ENCODE peak calls at places on chromosomes 13 and 19, in seven cellular contexts. Y is fibroblast of lung, K is astrocyte of the spinal cord, X is RWPE1, J is mucosa of descending colon, G is chondrocyte, Z is AG04449. W is an unnamed sample.

GRCh38 chr13:112012004-112012704 is 54.8 kb upstream of the SOX1 start:
- DNase-seq in J (no peak), Y (no peak), X (no peak), K (no peak), Z (no peak), G (no peak), W (no peak)

GRCh38 chr19:44719262-44719701 is 20.3 kb downstream of the CEACAM16 start:
- DNase-seq in K (no peak), Y (no peak), G (no peak), X (no peak), J (no peak), Z (no peak), W (no peak)

GRCh38 chr19:55447421-55448174 is 4.5 kb upstream of the SHISA7 start:
- DNase-seq in Z (no peak), K (peak), Y (no peak), J (no peak), G (no peak), X (peak), W (no peak)

GRCh38 chr19:48678201-48678600 is 5.4 kb upstream of the NTN5 start:
- DNase-seq in Y (no peak), K (no peak), Z (no peak), X (no peak), G (no peak), J (peak), W (no peak)

GRCh38 chr13:99310382-99311031 is 3.3 kb upstream of the GPR183 start:
- DNase-seq in Z (peak), K (peak), Y (peak), G (no peak), J (no peak), X (no peak), W (no peak)

GRCh38 chr13:22316494-22317025 is 645.7 kb downstream of the FGF9 start:
- DNase-seq in J (no peak), X (no peak), K (no peak), Y (no peak), G (no peak), Z (no peak), W (no peak)

GRCh38 chr19:33498391-33499000 is 23.1 kb downstream of the PEPD start:
- DNase-seq in K (no peak), X (no peak), Z (no peak), Y (no peak), J (no peak), G (peak), W (no peak)

GRCh38 chr19:13100031-13100588 is 2.5 kb downstream of the LYL1 start:
- DNase-seq in Y (peak), X (no peak), J (no peak), K (no peak), Z (no peak), G (no peak), W (no peak)

GRCh38 chr13:35764359-35765015 is 288.0 kb upstream of the MAB21L1 start:
- DNase-seq in Y (peak), X (no peak), Z (peak), G (no peak), J (no peak), K (peak), W (no peak)

GRCh38 chr13:91174886-91175501 is 172.5 kb upstream of the MIR17HG start:
- DNase-seq in J (no peak), Z (no peak), Y (peak), G (peak), K (no peak), X (no peak), W (no peak)

GRCh38 chr13:47046706-47047105 is 149.9 kb upstream of the HTR2A start:
- DNase-seq in X (no peak), G (no peak), Y (no peak), J (no peak), Z (no peak), K (no peak), W (no peak)

GRCh38 chr19:47704024-47704423 is 9.2 kb upstream of the EHD2 start:
- DNase-seq in G (no peak), J (no peak), K (peak), Y (peak), Z (no peak), X (no peak), W (no peak)

GRCh38 chr13:49315036-49315565 is 67.4 kb downstream of the CDADC1 start:
- DNase-seq in K (peak), J (no peak), Y (peak), X (no peak), Z (no peak), G (no peak), W (no peak)

GRCh38 chr13:51542358-51542972 is 41.8 kb upstream of the WDFY2 start:
- DNase-seq in X (no peak), J (no peak), Y (no peak), Z (no peak), G (no peak), K (no peak), W (no peak)

GRCh38 chr19:13729859-13730258 is 34.5 kb upstream of the MRI1 start:
- DNase-seq in Z (peak), G (no peak), K (peak), Y (peak), J (no peak), X (no peak), W (no peak)

GRCh38 chr19:39951686-39952085 is 17.3 kb upstream of the FCGBP start:
- DNase-seq in J (no peak), X (peak), Y (peak), G (no peak), Z (no peak), K (peak), W (no peak)

GRCh38 chr19:5891938-5892771 is 11.4 kb downstream of the NDUFA11 start:
- DNase-seq in J (no peak), Y (peak), X (no peak), Z (no peak), K (peak), G (no peak), W (no peak)

GRCh38 chr19:18879579-18880373 is 16.2 kb downstream of the CERS1 start:
- DNase-seq in J (peak), Y (no peak), Z (no peak), G (no peak), X (peak), K (no peak), W (no peak)

GRCh38 chr19:36420961-36421748 is 2.7 kb upstream of the ZFP82 start:
- DNase-seq in Y (peak), K (peak), J (no peak), Z (no peak), G (no peak), X (no peak), W (no peak)

GRCh38 chr13:99686157-99686572 is 184.9 kb downstream of the TM9SF2 start:
- DNase-seq in G (no peak), Y (peak), Z (no peak), K (peak), X (no peak), J (peak), W (no peak)

GRCh38 chr13:113863511-113864302 is at the start of gene GAS6:
- DNase-seq in Y (peak), K (peak), Z (no peak), G (no peak), X (peak), J (peak), W (peak)

GRCh38 chr19:31352782-31353651 is 3.8 kb upstream of the TSHZ3 start:
- DNase-seq in Y (no peak), G (no peak), K (no peak), Z (no peak), J (no peak), X (no peak), W (no peak)

GRCh38 chr19:31354919-31355318 is 5.7 kb upstream of the TSHZ3 start:
- DNase-seq in X (no peak), Z (no peak), K (no peak), Y (no peak), G (no peak), J (no peak), W (no peak)

GRCh38 chr19:31354316-31354715 is 5.1 kb upstream of the TSHZ3 start:
- DNase-seq in Z (no peak), X (no peak), Y (no peak), G (no peak), J (no peak), K (no peak), W (no peak)

GRCh38 chr19:31352296-31352781 is 3.1 kb upstream of the TSHZ3 start:
- DNase-seq in G (no peak), J (no peak), Z (no peak), X (no peak), Y (no peak), K (no peak), W (no peak)

GRCh38 chr19:31353826-31354225 is 4.6 kb upstream of the TSHZ3 start:
- DNase-seq in G (no peak), X (no peak), Y (no peak), K (no peak), J (no peak), Z (no peak), W (no peak)
- TF ChIP-seq CTCF in G (no peak), X (no peak), Y (no peak), K (no peak), J (no peak), Z (no peak), W (no peak)

GRCh38 chr13:27186295-27186694 is 14.7 kb upstream of the USP12 start:
- DNase-seq in X (peak), K (no peak), G (no peak), J (no peak), Z (no peak), Y (no peak), W (no peak)

GRCh38 chr13:27182844-27183497 is 11.4 kb upstream of the USP12 start:
- DNase-seq in Y (peak), Z (no peak), J (no peak), X (no peak), G (no peak), K (peak), W (no peak)

GRCh38 chr13:27182054-27182453 is 10.4 kb upstream of the USP12 start:
- DNase-seq in J (no peak), Z (no peak), K (no peak), Y (no peak), X (no peak), G (no peak), W (no peak)

GRCh38 chr13:27188239-27188638 is 16.6 kb upstream of the USP12 start:
- DNase-seq in J (no peak), Z (no peak), K (no peak), G (no peak), X (no peak), Y (no peak), W (no peak)

DNA sequence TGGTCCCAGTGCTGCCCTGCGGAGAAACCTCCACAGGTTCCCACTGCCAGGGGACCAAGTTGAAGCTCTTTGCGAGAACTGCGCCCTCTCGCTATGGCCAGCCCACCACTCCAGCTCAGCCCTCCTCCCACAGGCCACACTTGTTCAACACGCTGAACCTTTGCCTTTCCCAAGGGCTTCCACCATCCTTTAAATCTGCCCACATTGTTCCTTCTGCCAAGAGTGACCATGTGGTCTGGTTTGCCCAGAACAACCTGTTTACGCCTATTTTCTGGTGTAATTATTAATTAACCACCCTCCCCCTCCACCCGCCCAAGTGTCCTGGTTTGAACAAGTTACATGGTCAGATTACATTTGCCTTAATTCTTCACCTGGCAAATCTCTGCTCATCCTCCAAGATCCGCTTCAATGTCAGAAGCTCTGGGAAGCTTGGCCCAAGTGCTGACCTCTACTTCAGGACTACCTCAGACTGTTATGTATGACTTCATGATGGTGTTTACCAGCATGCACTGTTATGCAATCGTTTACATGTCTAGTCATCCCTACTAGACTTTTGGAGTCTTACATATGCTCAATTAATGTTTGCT is 12.0 kb upstream of the USP12 start:
- DNase-seq in Z (no peak), J (no peak), X (no peak), K (no peak), Y (peak), G (no peak), W (no peak)
- TF ChIP-seq CTCF in Z (no peak), J (no peak), X (no peak), K (no peak), Y (no peak), G (no peak), W (no peak)

GRCh38 chr13:21061077-21061945 is at the start of gene LATS2:
- DNase-seq in Z (peak), K (peak), Y (peak), X (peak), J (peak), G (peak), W (peak)
- TF ChIP-seq CTCF in Z (peak), K (peak), Y (peak), X (peak), J (no peak), G (peak), W (peak)

DNA sequence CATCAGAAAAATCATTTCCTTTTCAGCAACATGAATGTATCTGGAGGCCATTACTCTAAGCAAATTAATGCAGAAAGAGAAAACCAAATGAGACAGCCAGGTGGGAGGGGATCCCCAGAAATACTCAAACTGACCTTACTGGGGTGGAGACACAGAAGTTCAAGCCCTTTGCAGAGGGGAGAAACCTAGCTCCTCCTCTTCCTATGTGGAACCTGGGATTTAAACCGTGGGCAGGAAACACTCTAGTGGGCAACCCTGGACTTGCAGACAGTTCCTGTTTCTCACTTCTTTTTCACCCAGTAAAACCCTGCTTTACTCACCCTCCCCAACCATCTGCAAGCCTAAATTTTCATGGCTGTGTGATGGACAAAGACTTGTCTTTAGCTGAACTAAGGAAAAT is 61.3 kb downstream of the SLITRK6 start:
- DNase-seq in K (no peak), G (no peak), J (no peak), X (no peak), Z (no peak), Y (no peak), W (no peak)
- TF ChIP-seq CTCF in K (no peak), G (peak), J (no peak), X (no peak), Z (no peak), Y (no peak), W (no peak)

GRCh38 chr13:106520205-106521004 is 15.1 kb downstream of the EFNB2 start:
- DNase-seq in Y (no peak), K (peak), X (no peak), G (no peak), Z (no peak), J (no peak), W (no peak)
- TF ChIP-seq CTCF in Y (peak), K (peak), X (no peak), G (peak), Z (peak), J (no peak), W (peak)

GRCh38 chr13:65926750-65927171 is 1303.4 kb downstream of the PCDH9 start:
- DNase-seq in Y (no peak), Z (no peak), J (no peak), K (no peak), G (no peak), X (no peak), W (no peak)
- TF ChIP-seq CTCF in Y (peak), Z (peak), J (no peak), K (peak), G (peak), X (no peak), W (peak)

DNA sequence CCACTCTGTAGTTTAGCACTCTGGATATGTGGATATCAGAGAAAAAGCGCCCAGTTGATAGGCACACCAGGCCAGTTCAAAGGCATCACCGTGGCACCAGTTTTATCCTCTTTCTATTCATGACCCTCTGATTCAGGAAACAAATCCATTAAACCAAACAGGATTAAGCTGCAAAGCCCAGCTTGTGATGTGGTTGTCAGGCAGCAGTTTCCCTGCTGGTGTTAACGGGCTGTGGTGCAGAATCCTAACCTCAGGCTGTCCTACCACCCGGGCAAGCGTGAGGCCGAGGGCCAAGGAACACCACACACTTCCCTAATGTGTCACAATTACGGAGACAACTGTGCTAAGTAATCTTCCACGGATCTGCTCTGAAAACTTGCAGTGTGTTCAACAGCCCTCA is 209.1 kb downstream of the OLFM4 start:
- DNase-seq in J (no peak), G (no peak), X (no peak), K (no peak), Y (no peak), Z (no peak), W (no peak)
- TF ChIP-seq CTCF in J (no peak), G (no peak), X (no peak), K (no peak), Y (no peak), Z (no peak), W (no peak)

W was measured in type B pancreatic cell.